ENCODE peak calls at places on chromosomes 12 and 14, in eight cellular contexts. L, F, R, P, A, Z, E and T are unnamed samples.

GRCh38 chr12:104285740-104286537 is 17.6 kb upstream of the EID3 start:
- DNase-seq in L (no peak), F (peak), R (peak), P (no peak), A (no peak), Z (peak), E (peak), T (no peak)

GRCh38 chr12:47276253-47277070 is 196.7 kb upstream of the AMIGO2 start:
- DNase-seq in L (no peak), F (no peak), R (peak), P (peak), A (no peak), Z (no peak), E (peak), T (peak)

GRCh38 chr14:24207104-24207543 is 1.6 kb downstream of the TSSK4 start:
- DNase-seq in L (no peak), F (no peak), R (no peak), P (no peak), A (no peak), Z (no peak), E (no peak), T (no peak)

GRCh38 chr12:34336619-34337465 is 314.5 kb downstream of the ALG10 start:
- DNase-seq in L (no peak), F (peak), R (no peak), P (no peak), A (no peak), Z (no peak), E (peak), T (peak)

GRCh38 chr12:133233006-133233405 is 2.7 kb downstream of the ANHX start:
- DNase-seq in L (no peak), F (no peak), R (peak), P (no peak), A (no peak), Z (no peak), E (no peak), T (no peak)

GRCh38 chr14:99635116-99635515 is 9.8 kb upstream of the HHIPL1 start:
- DNase-seq in L (no peak), F (no peak), R (no peak), P (no peak), A (no peak), Z (no peak), E (no peak), T (no peak)

GRCh38 chr14:64209428-64210165 is 84.6 kb downstream of the ESR2 start:
- DNase-seq in L (peak), F (peak), R (no peak), P (no peak), A (peak), Z (no peak), E (no peak), T (no peak)

GRCh38 chr12:45671254-45671653 is 58.3 kb upstream of the ARID2 start:
- DNase-seq in L (no peak), F (no peak), R (no peak), P (peak), A (no peak), Z (peak), E (no peak), T (no peak)

GRCh38 chr12:81797100-81797499 is 38.0 kb upstream of the PPFIA2 start:
- DNase-seq in L (peak), F (peak), R (peak), P (peak), A (no peak), Z (no peak), E (no peak), T (peak)

GRCh38 chr12:93154753-93155475 is 222.8 kb upstream of the NUDT4 start:
- DNase-seq in L (no peak), F (peak), R (no peak), P (no peak), A (no peak), Z (no peak), E (no peak), T (no peak)

GRCh38 chr14:57747036-57747435 is 118.9 kb downstream of the SLC35F4 start:
- DNase-seq in L (no peak), F (no peak), R (no peak), P (no peak), A (no peak), Z (peak), E (no peak), T (no peak)

GRCh38 chr12:75888398-75888797 is 143.2 kb downstream of the PHLDA1 start:
- DNase-seq in L (no peak), F (no peak), R (no peak), P (no peak), A (no peak), Z (no peak), E (no peak), T (no peak)